ENCODE peak calls at places on chromosomes 7 and 10, in eight cellular contexts. One of them, this sample, is unnamed. For H3K9me3, the result is how much of the 10 kb centered on the place peaks cover.

GRCh38 chr10:69883256-69883655 is 81.5 kb downstream of the COL13A1 start:
- DNase-seq in H1: no peak
- DNase-seq in gastrocnemius medialis: peak
- DNase-seq in thyroid gland: peak
- DNase-seq in psoas muscle: no peak
- DNase-seq in CD8-positive, alpha-beta memory T cell: no peak
- DNase-seq in left ventricle myocardium inferior: no peak
- DNase-seq in aorta: no peak
- DNase-seq in this sample: no peak

GRCh38 chr10:101331960-101332359 is 22.0 kb upstream of the BTRC start:
- DNase-seq in thyroid gland: no peak
- DNase-seq in left ventricle myocardium inferior: no peak
- DNase-seq in psoas muscle: no peak
- DNase-seq in aorta: no peak
- DNase-seq in H1: no peak
- DNase-seq in gastrocnemius medialis: no peak
- DNase-seq in CD8-positive, alpha-beta memory T cell: no peak
- DNase-seq in this sample: no peak

GRCh38 chr7:76300210-76300731 is 2.2 kb upstream of the HSPB1 start:
- DNase-seq in thyroid gland: peak
- DNase-seq in H1: no peak
- DNase-seq in gastrocnemius medialis: peak
- DNase-seq in CD8-positive, alpha-beta memory T cell: no peak
- DNase-seq in psoas muscle: no peak
- DNase-seq in left ventricle myocardium inferior: no peak
- DNase-seq in aorta: no peak
- DNase-seq in this sample: no peak

GRCh38 chr7:111867348-111867931 is 305.1 kb upstream of the IMMP2L start:
- DNase-seq in aorta: no peak
- DNase-seq in thyroid gland: no peak
- DNase-seq in H1: no peak
- DNase-seq in gastrocnemius medialis: no peak
- DNase-seq in left ventricle myocardium inferior: no peak
- DNase-seq in psoas muscle: no peak
- DNase-seq in CD8-positive, alpha-beta memory T cell: no peak
- DNase-seq in this sample: no peak

GRCh38 chr7:28362812-28363211 is 49.5 kb upstream of the CREB5 start:
- DNase-seq in gastrocnemius medialis: no peak
- DNase-seq in CD8-positive, alpha-beta memory T cell: no peak
- DNase-seq in aorta: no peak
- DNase-seq in H1: no peak
- DNase-seq in left ventricle myocardium inferior: no peak
- DNase-seq in thyroid gland: no peak
- DNase-seq in psoas muscle: no peak
- DNase-seq in this sample: no peak

GRCh38 chr10:115827650-115828049 is 445.4 kb downstream of the GFRA1 start:
- DNase-seq in CD8-positive, alpha-beta memory T cell: no peak
- DNase-seq in left ventricle myocardium inferior: no peak
- DNase-seq in H1: no peak
- DNase-seq in thyroid gland: no peak
- DNase-seq in gastrocnemius medialis: no peak
- DNase-seq in psoas muscle: no peak
- DNase-seq in aorta: no peak
- DNase-seq in this sample: no peak

GRCh38 chr7:31791881-31792280 is 104.9 kb downstream of the PPP1R17 start:
- DNase-seq in H1: no peak
- DNase-seq in CD8-positive, alpha-beta memory T cell: no peak
- DNase-seq in thyroid gland: no peak
- DNase-seq in aorta: no peak
- DNase-seq in left ventricle myocardium inferior: no peak
- DNase-seq in psoas muscle: no peak
- DNase-seq in gastrocnemius medialis: no peak
- DNase-seq in this sample: no peak

GRCh38 chr10:47029181-47029971 is 118.1 kb downstream of the PTPN20 start:
- DNase-seq in H1: no peak
- DNase-seq in aorta: peak
- DNase-seq in psoas muscle: peak
- DNase-seq in gastrocnemius medialis: no peak
- DNase-seq in thyroid gland: no peak
- DNase-seq in left ventricle myocardium inferior: no peak
- DNase-seq in CD8-positive, alpha-beta memory T cell: no peak
- DNase-seq in this sample: no peak

GRCh38 chr10:68146133-68146532 is 36.8 kb downstream of the MYPN start:
- DNase-seq in gastrocnemius medialis: no peak
- DNase-seq in aorta: no peak
- DNase-seq in left ventricle myocardium inferior: no peak
- DNase-seq in psoas muscle: no peak
- DNase-seq in CD8-positive, alpha-beta memory T cell: no peak
- DNase-seq in H1: no peak
- DNase-seq in thyroid gland: no peak
- DNase-seq in this sample: no peak

GRCh38 chr7:137652721-137653120 is 194.1 kb downstream of the DGKI start:
- DNase-seq in left ventricle myocardium inferior: no peak
- DNase-seq in psoas muscle: no peak
- DNase-seq in gastrocnemius medialis: no peak
- DNase-seq in CD8-positive, alpha-beta memory T cell: no peak
- DNase-seq in aorta: no peak
- DNase-seq in thyroid gland: no peak
- DNase-seq in H1: no peak
- DNase-seq in this sample: no peak

GRCh38 chr7:11914645-11915044 is 82.6 kb upstream of the THSD7A start:
- DNase-seq in thyroid gland: no peak
- DNase-seq in left ventricle myocardium inferior: no peak
- DNase-seq in aorta: no peak
- DNase-seq in CD8-positive, alpha-beta memory T cell: no peak
- DNase-seq in psoas muscle: no peak
- DNase-seq in H1: no peak
- DNase-seq in gastrocnemius medialis: no peak
- DNase-seq in this sample: no peak

GRCh38 chr7:25255603-25256320 is 27.5 kb upstream of the NPVF start:
- DNase-seq in left ventricle myocardium inferior: no peak
- DNase-seq in CD8-positive, alpha-beta memory T cell: no peak
- DNase-seq in thyroid gland: no peak
- DNase-seq in psoas muscle: no peak
- DNase-seq in gastrocnemius medialis: no peak
- DNase-seq in aorta: no peak
- DNase-seq in H1: no peak
- DNase-seq in this sample: no peak

GRCh38 chr7:137395425-137395824 is 51.9 kb upstream of the PTN start:
- DNase-seq in gastrocnemius medialis: no peak
- DNase-seq in aorta: no peak
- DNase-seq in H1: no peak
- DNase-seq in psoas muscle: no peak
- DNase-seq in left ventricle myocardium inferior: no peak
- DNase-seq in thyroid gland: no peak
- DNase-seq in CD8-positive, alpha-beta memory T cell: no peak
- DNase-seq in this sample: peak

GRCh38 chr10:95236068-95236903 is 42.2 kb downstream of the ACSM6 start:
- DNase-seq in gastrocnemius medialis: no peak
- DNase-seq in aorta: no peak
- DNase-seq in H1: no peak
- DNase-seq in left ventricle myocardium inferior: no peak
- DNase-seq in thyroid gland: no peak
- DNase-seq in psoas muscle: no peak
- DNase-seq in CD8-positive, alpha-beta memory T cell: no peak
- DNase-seq in this sample: no peak

GRCh38 chr10:77857272-77857671 is 69.3 kb downstream of the DLG5 start:
- DNase-seq in gastrocnemius medialis: no peak
- DNase-seq in psoas muscle: no peak
- DNase-seq in thyroid gland: peak
- DNase-seq in H1: no peak
- DNase-seq in aorta: no peak
- DNase-seq in CD8-positive, alpha-beta memory T cell: no peak
- DNase-seq in left ventricle myocardium inferior: no peak
- DNase-seq in this sample: peak

GRCh38 chr10:44391981-44392380 is 7.1 kb upstream of the CXCL12 start:
- DNase-seq in left ventricle myocardium inferior: no peak
- DNase-seq in gastrocnemius medialis: no peak
- DNase-seq in thyroid gland: no peak
- DNase-seq in H1: no peak
- DNase-seq in CD8-positive, alpha-beta memory T cell: no peak
- DNase-seq in psoas muscle: no peak
- DNase-seq in aorta: no peak
- DNase-seq in this sample: no peak

GRCh38 chr10:99395750-99396445 is 34.5 kb downstream of the GOT1 start:
- DNase-seq in thyroid gland: no peak
- DNase-seq in left ventricle myocardium inferior: no peak
- DNase-seq in H1: no peak
- DNase-seq in gastrocnemius medialis: no peak
- DNase-seq in aorta: no peak
- DNase-seq in psoas muscle: no peak
- DNase-seq in CD8-positive, alpha-beta memory T cell: no peak
- DNase-seq in this sample: no peak

GRCh38 chr7:95205821-95206220 is 118.5 kb downstream of the PON1 start:
- DNase-seq in gastrocnemius medialis: no peak
- DNase-seq in left ventricle myocardium inferior: no peak
- DNase-seq in thyroid gland: no peak
- DNase-seq in H1: no peak
- DNase-seq in psoas muscle: no peak
- DNase-seq in aorta: no peak
- DNase-seq in CD8-positive, alpha-beta memory T cell: no peak
- DNase-seq in this sample: no peak

GRCh38 chr7:140174217-140174616 is 2.6 kb downstream of the KDM7A start:
- DNase-seq in aorta: no peak
- DNase-seq in psoas muscle: no peak
- DNase-seq in CD8-positive, alpha-beta memory T cell: no peak
- DNase-seq in left ventricle myocardium inferior: no peak
- DNase-seq in H1: no peak
- DNase-seq in gastrocnemius medialis: no peak
- DNase-seq in thyroid gland: no peak
- DNase-seq in this sample: no peak

GRCh38 chr10:51405580-51406367 is 293.6 kb downstream of the CSTF2T start:
- DNase-seq in aorta: no peak
- DNase-seq in gastrocnemius medialis: peak
- DNase-seq in thyroid gland: no peak
- DNase-seq in CD8-positive, alpha-beta memory T cell: no peak
- DNase-seq in left ventricle myocardium inferior: no peak
- DNase-seq in H1: no peak
- DNase-seq in psoas muscle: no peak
- DNase-seq in this sample: no peak

GRCh38 chr7:129831424-129832058 is 121.2 kb downstream of the UBE2H start:
- DNase-seq in gastrocnemius medialis: peak
- DNase-seq in left ventricle myocardium inferior: no peak
- DNase-seq in thyroid gland: peak
- DNase-seq in CD8-positive, alpha-beta memory T cell: no peak
- DNase-seq in H1: no peak
- DNase-seq in aorta: no peak
- DNase-seq in psoas muscle: no peak
- DNase-seq in this sample: no peak

GRCh38 chr7:64876792-64877713 is 26.0 kb upstream of the ZNF273 start:
- DNase-seq in H1: peak
- DNase-seq in gastrocnemius medialis: no peak
- DNase-seq in CD8-positive, alpha-beta memory T cell: peak
- DNase-seq in aorta: peak
- DNase-seq in psoas muscle: peak
- DNase-seq in thyroid gland: peak
- DNase-seq in left ventricle myocardium inferior: peak
- DNase-seq in this sample: peak
- H3K9me3 ChIP-seq in H1: under half
- H3K9me3 ChIP-seq in gastrocnemius medialis: under half
- H3K9me3 ChIP-seq in CD8-positive, alpha-beta memory T cell: under half
- H3K9me3 ChIP-seq in aorta: under half
- H3K9me3 ChIP-seq in psoas muscle: under half
- H3K9me3 ChIP-seq in thyroid gland: under half
- H3K9me3 ChIP-seq in left ventricle myocardium inferior: under half
- H3K9me3 ChIP-seq in this sample: under half

DNA sequence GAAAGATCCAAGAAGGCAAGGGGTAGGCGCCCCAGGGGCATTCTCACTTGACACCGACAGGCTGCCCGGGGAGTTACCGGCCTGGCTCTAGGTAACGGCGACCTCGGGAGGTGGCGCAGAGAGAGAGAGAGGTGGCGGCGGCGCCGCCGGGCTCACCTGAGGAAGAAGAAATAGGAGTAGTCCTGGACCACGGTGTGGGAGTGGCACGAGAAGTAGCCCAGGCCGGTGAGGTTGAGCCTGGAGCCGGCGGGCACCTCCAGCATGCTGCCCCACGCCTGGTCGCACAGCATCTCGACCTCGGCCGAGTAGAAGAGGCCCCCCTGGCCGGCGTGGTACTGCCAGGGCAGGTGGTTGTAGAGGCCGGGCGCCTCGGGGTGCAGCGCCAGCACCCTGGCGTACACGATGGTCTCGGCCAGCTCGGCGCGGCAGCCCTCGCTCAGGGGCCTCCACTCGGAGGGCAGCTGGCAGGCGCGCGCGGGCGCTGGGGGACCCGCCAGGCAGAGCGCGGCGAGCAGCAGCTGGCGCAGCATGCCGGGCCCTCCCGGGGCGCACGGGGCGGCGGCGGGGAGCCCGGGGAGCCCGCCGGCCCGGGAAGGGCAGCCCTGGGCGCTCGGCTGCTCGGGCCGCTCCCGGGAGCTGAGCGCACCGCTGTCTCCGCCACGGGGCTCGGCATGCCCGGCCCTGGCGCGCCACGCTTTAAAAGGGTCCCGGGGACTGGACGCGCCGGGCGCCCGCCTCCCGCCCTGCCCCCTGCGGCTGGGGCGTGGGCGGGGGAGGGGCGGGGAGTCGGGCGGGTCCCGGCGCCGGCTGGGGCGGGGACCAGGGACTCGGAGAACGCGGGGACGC is at the start of gene CCDC3:
- DNase-seq in gastrocnemius medialis: no peak
- DNase-seq in aorta: peak
- DNase-seq in psoas muscle: no peak
- DNase-seq in thyroid gland: peak
- DNase-seq in left ventricle myocardium inferior: peak
- DNase-seq in CD8-positive, alpha-beta memory T cell: no peak
- DNase-seq in H1: peak
- DNase-seq in this sample: peak
- H3K27ac ChIP-seq in gastrocnemius medialis: no peak
- H3K27ac ChIP-seq in aorta: no peak
- H3K27ac ChIP-seq in psoas muscle: no peak
- H3K27ac ChIP-seq in thyroid gland: no peak
- H3K27ac ChIP-seq in left ventricle myocardium inferior: peak
- H3K27ac ChIP-seq in CD8-positive, alpha-beta memory T cell: no peak
- H3K27ac ChIP-seq in H1: no peak
- H3K27ac ChIP-seq in this sample: no peak

GRCh38 chr7:158073845-158074840 is 513.5 kb downstream of the PTPRN2 start:
- DNase-seq in H1: no peak
- DNase-seq in gastrocnemius medialis: no peak
- DNase-seq in aorta: peak
- DNase-seq in left ventricle myocardium inferior: no peak
- DNase-seq in thyroid gland: no peak
- DNase-seq in CD8-positive, alpha-beta memory T cell: no peak
- DNase-seq in psoas muscle: no peak
- DNase-seq in this sample: no peak
- H3K9me3 ChIP-seq in H1: half or more
- H3K9me3 ChIP-seq in gastrocnemius medialis: under half
- H3K9me3 ChIP-seq in aorta: under half
- H3K9me3 ChIP-seq in left ventricle myocardium inferior: under half
- H3K9me3 ChIP-seq in thyroid gland: under half
- H3K9me3 ChIP-seq in CD8-positive, alpha-beta memory T cell: under half
- H3K9me3 ChIP-seq in psoas muscle: under half
- H3K9me3 ChIP-seq in this sample: under half

DNA sequence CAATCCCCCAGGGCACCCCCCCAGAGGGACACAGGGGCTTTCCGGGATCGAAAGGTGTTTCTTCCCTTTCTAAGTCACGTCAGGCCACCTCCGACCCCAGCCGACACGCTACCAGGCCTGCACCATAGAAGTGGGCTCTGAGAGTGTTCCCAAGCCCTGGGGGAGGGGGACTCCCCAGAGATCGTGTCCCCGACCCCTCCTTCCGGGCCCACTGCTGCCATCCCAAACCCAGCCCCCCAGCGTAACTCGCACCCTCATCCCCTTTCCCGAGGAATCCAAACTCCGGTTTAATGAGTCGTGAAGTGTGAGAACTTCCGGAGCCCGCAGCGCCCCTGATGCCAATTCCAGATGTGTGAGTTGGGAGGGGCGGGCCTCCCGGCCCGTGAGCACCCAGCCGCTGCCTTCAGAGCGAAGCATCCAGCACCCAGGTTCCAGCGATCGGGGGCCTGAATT is 11.3 kb downstream of the UNCX start:
- DNase-seq in psoas muscle: peak
- DNase-seq in left ventricle myocardium inferior: no peak
- DNase-seq in CD8-positive, alpha-beta memory T cell: no peak
- DNase-seq in aorta: no peak
- DNase-seq in gastrocnemius medialis: no peak
- DNase-seq in thyroid gland: no peak
- DNase-seq in H1: no peak
- DNase-seq in this sample: no peak
- H3K27ac ChIP-seq in psoas muscle: no peak
- H3K27ac ChIP-seq in left ventricle myocardium inferior: no peak
- H3K27ac ChIP-seq in CD8-positive, alpha-beta memory T cell: no peak
- H3K27ac ChIP-seq in aorta: no peak
- H3K27ac ChIP-seq in gastrocnemius medialis: no peak
- H3K27ac ChIP-seq in thyroid gland: no peak
- H3K27ac ChIP-seq in H1: no peak
- H3K27ac ChIP-seq in this sample: no peak

This sample was measured in right cardiac atrium.